ENCODE peak calls at places on chromosomes 3 and 15, in ten cellular contexts. O is esophagus squamous epithelium, Q is cardiac fibroblast, N is natural killer cell, V is dorsolateral prefrontal cortex, J is bronchial epithelial cell, C is psoas muscle, U is spleen, Y is gastrocnemius medialis, S is WTC11. X is an unnamed sample.

GRCh38 chr3:103127737-103128136 is 692.9 kb downstream of the ZPLD1 start:
- DNase-seq in S (no peak), U (no peak), V (no peak), N (no peak), J (peak; percentile 36), O (no peak), Q (no peak), Y (no peak), C (no peak), X (no peak)

GRCh38 chr15:100642217-100642949 is 40.0 kb downstream of the ASB7 start:
- DNase-seq in S (no peak), U (no peak), Y (no peak), O (no peak), V (no peak), J (no peak), Q (no peak), C (no peak), N (no peak), X (peak; percentile 25)

GRCh38 chr3:45647148-45647619 is 42.0 kb upstream of the SACM1L start:
- DNase-seq in S (no peak), C (no peak), V (no peak), J (peak; percentile 93), Q (peak; percentile 92), U (no peak), O (no peak), N (no peak), Y (no peak), X (no peak)

GRCh38 chr15:78007965-78008886 is 69.3 kb downstream of the TBC1D2B start:
- DNase-seq in S (no peak), V (no peak), U (no peak), Q (peak; percentile 84), O (no peak), N (no peak), J (peak; percentile 84), C (peak; percentile 96), Y (peak; percentile 98), X (no peak)

GRCh38 chr3:134928392-134928791 is 133.3 kb downstream of the EPHB1 start:
- DNase-seq in O (no peak), N (no peak), Q (no peak), U (no peak), V (no peak), J (no peak), S (no peak), C (no peak), Y (no peak), X (no peak)

GRCh38 chr3:131477813-131478212 is 25.0 kb downstream of the MRPL3 start:
- DNase-seq in U (no peak), J (no peak), O (no peak), Q (no peak), C (no peak), Y (no peak), S (no peak), N (no peak), V (no peak), X (no peak)

GRCh38 chr3:194139085-194139976 is 3.4 kb downstream of the HES1 start:
- DNase-seq in J (peak; percentile 96), O (no peak), V (no peak), S (peak; percentile 43), Q (peak; percentile 81), U (no peak), C (peak; percentile 54), N (no peak), Y (no peak), X (peak; percentile 93)

GRCh38 chr3:131142580-131142979 is 115.9 kb downstream of the NEK11 start:
- DNase-seq in Q (peak; percentile 29), J (peak; percentile 1), C (no peak), N (no peak), Y (no peak), S (no peak), U (no peak), V (no peak), O (no peak), X (no peak)

DNA sequence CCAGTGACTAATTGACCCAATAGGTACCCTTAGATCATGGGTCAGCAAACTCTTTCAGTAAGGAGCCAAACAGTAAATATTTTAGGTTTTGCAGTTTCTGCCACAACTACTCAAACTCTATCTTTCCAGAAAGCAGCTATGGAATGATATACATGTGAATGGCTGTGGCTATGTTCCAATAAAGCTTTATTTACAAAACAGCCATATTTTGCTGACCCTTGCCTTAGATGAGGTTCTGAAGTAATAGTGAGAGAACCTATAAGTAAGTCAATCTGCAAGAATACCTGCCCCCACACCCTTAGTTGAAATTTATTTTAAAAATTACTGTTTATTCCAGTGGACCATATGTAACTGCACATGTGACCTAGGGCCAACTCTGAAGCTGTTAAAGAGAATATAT is 134.0 kb downstream of the CMSS1 start:
- DNase-seq in Y (no peak), V (no peak), J (no peak), O (no peak), Q (no peak), C (no peak), U (no peak), S (no peak), N (no peak), X (no peak)
- TF ChIP-seq CTCF in Y (no peak), V (no peak), J (no peak), O (no peak), Q (no peak), C (no peak), U (no peak), S (no peak), N (no peak), X (no peak)

GRCh38 chr3:181276358-181276896 is 286.9 kb upstream of the DNAJC19 start:
- DNase-seq in Q (no peak), U (no peak), Y (no peak), J (no peak), N (no peak), C (no peak), S (no peak), V (no peak), O (no peak), X (no peak)

GRCh38 chr3:181274025-181274424 is 284.5 kb upstream of the DNAJC19 start:
- DNase-seq in S (no peak), C (no peak), N (no peak), V (no peak), Y (no peak), O (no peak), Q (no peak), J (no peak), U (no peak), X (no peak)

GRCh38 chr3:181279239-181279565 is 289.7 kb upstream of the DNAJC19 start:
- DNase-seq in Y (no peak), Q (no peak), S (no peak), J (no peak), C (no peak), V (no peak), N (no peak), O (no peak), U (no peak), X (no peak)

GRCh38 chr3:181278468-181279238 is 289.1 kb upstream of the DNAJC19 start:
- DNase-seq in C (no peak), S (no peak), N (no peak), Y (no peak), V (no peak), J (no peak), O (no peak), Q (peak; percentile 1), U (no peak), X (no peak)
- TF ChIP-seq CTCF in C (peak; percentile 46), S (peak; percentile 20), N (no peak), Y (no peak), V (peak; percentile 35), J (no peak), O (no peak), Q (no peak), U (peak; percentile 28), X (peak; percentile 38)

GRCh38 chr3:50153782-50154475 is 1.2 kb upstream of the SEMA3F start:
- DNase-seq in J (no peak), O (no peak), Y (no peak), Q (no peak), C (no peak), N (no peak), S (no peak), U (no peak), V (no peak), X (no peak)

GRCh38 chr3:50155491-50155878 is 361 bp downstream of the SEMA3F start:
- DNase-seq in J (no peak), Y (no peak), O (no peak), C (no peak), U (no peak), Q (no peak), N (no peak), V (no peak), S (no peak), X (no peak)

GRCh38 chr3:50154840-50155490 is at the start of gene SEMA3F:
- DNase-seq in V (peak; percentile 40), Q (peak; percentile 75), S (peak; percentile 67), N (peak; percentile 61), J (no peak), U (peak; percentile 91), Y (peak; percentile 62), O (no peak), C (peak; percentile 84), X (no peak)

GRCh38 chr3:50155891-50156290 is 767 bp downstream of the SEMA3F start:
- DNase-seq in Y (no peak), J (no peak), U (no peak), O (no peak), C (no peak), V (no peak), Q (peak; percentile 31), N (no peak), S (no peak), X (no peak)

DNA sequence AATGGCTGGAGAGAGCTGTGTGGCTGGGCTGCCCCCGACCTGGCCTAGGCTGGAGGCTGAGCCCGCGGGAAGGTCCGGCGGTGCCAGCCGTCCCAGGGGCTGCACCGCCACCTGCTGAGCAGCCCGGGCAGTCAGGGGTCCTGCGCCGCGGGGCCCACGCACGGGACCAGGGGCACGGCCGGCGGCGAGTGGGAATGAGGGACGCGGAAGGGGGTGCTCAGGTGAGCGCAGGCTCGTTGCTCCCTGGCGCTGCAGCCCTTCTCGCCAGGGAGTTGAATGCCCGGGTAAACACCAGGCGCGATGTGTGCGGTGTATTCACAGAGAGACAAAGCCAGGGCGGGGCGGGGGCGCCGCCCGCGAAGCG is 666 bp upstream of the SEMA3F start:
- DNase-seq in U (no peak), J (no peak), Y (no peak), V (no peak), S (no peak), Q (no peak), N (no peak), C (no peak), O (no peak), X (no peak)
- TF ChIP-seq CTCF in U (peak; percentile 38), J (peak; percentile 39), Y (peak; percentile 25), V (no peak), S (no peak), Q (no peak), N (no peak), C (peak; percentile 26), O (peak; percentile 31), X (peak; percentile 47)

GRCh38 chr3:29531611-29532150 is 250.8 kb downstream of the RBMS3 start:
- DNase-seq in Y (no peak), V (no peak), O (no peak), S (no peak), C (no peak), U (no peak), Q (no peak), J (no peak), N (no peak), X (no peak)

GRCh38 chr3:29536016-29536736 is 255.3 kb downstream of the RBMS3 start:
- DNase-seq in N (no peak), O (no peak), S (no peak), C (no peak), V (no peak), Q (peak; percentile 84), Y (no peak), J (no peak), U (no peak), X (no peak)

GRCh38 chr3:29533992-29534391 is 253.1 kb downstream of the RBMS3 start:
- DNase-seq in Q (no peak), N (no peak), J (no peak), O (no peak), C (no peak), V (no peak), U (no peak), Y (no peak), S (no peak), X (no peak)

GRCh38 chr3:29527251-29527650 is 246.4 kb downstream of the RBMS3 start:
- DNase-seq in C (no peak), Q (peak; percentile 45), S (no peak), Y (no peak), J (no peak), N (no peak), O (no peak), U (no peak), V (no peak), X (no peak)

DNA sequence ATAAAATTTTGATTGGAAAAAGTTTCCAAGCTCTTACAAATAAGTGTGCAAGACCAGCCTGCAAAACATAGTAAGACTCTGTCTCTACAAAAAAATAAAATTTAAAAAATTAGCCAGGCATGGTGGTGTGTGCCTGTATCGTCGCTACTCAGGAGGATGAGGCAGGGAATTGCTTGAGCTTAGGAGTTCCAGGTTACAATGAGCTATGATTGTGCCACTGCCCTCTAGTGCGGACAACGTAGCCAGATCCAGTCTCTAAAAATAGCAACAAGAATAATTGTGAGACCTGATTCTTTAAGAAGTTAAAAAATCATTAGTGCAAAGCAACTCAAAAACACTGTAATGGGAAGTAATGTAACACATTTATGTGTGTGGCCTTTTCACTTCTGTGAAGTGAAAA is 251.6 kb downstream of the RBMS3 start:
- DNase-seq in V (no peak), U (no peak), C (no peak), N (no peak), J (no peak), O (no peak), Q (no peak), Y (no peak), S (no peak), X (no peak)
- TF ChIP-seq CTCF in V (no peak), U (no peak), C (no peak), N (no peak), J (no peak), O (no peak), Q (no peak), Y (no peak), S (no peak), X (no peak)